ENCODE peak calls at places on chromosomes 3 and 15, in seven cellular contexts. Q is K562, A is HepG2, H is GM12878, R is HCT116, F is endothelial cell of umbilical vein, T is H1. V is an unnamed sample.

GRCh38 chr3:94082412-94082937 is 19.6 kb downstream of the NSUN3 start:
- DNase-seq in F (no peak), H (no peak), T (no peak), A (no peak), R (no peak), Q (no peak), V (no peak)

GRCh38 chr3:105253225-105253624 is 113.5 kb upstream of the ALCAM start:
- DNase-seq in Q (no peak), F (peak; percentile 92), R (no peak), H (no peak), A (no peak), T (no peak), V (no peak)

GRCh38 chr3:104909188-104909587 is 457.5 kb upstream of the ALCAM start:
- DNase-seq in Q (no peak), R (no peak), H (no peak), F (peak; percentile 85), A (no peak), T (no peak), V (no peak)

GRCh38 chr3:29245441-29245840 is 35.4 kb upstream of the RBMS3 start:
- DNase-seq in R (no peak), H (no peak), Q (no peak), T (no peak), F (no peak), A (no peak), V (no peak)

GRCh38 chr3:171044828-171045793 is 18.6 kb upstream of the SLC2A2 start:
- DNase-seq in R (no peak), Q (no peak), H (no peak), A (peak; percentile 100), T (no peak), F (no peak), V (no peak)

GRCh38 chr3:186060222-186060621 is 48.7 kb downstream of the ETV5 start:
- DNase-seq in F (no peak), T (no peak), R (no peak), H (peak; percentile 40), A (no peak), Q (no peak), V (no peak)

GRCh38 chr3:73472429-73472828 is 152.3 kb downstream of the PDZRN3 start:
- DNase-seq in A (no peak), Q (no peak), F (no peak), H (no peak), R (no peak), T (no peak), V (no peak)

GRCh38 chr3:141738636-141739363 is 702 bp downstream of the RNF7 start:
- DNase-seq in R (no peak), T (no peak), A (no peak), H (no peak), Q (peak; percentile 20), F (peak; percentile 62), V (no peak)

GRCh38 chr15:48086582-48086981 is 34.2 kb upstream of the SLC24A5 start:
- DNase-seq in A (no peak), T (no peak), Q (no peak), F (no peak), R (no peak), H (no peak), V (peak; percentile 16)

GRCh38 chr15:31352911-31353811 is 26.5 kb downstream of the KLF13 start:
- DNase-seq in T (no peak), F (peak; percentile 90), R (no peak), A (no peak), H (peak; percentile 83), Q (peak; percentile 50), V (no peak)

GRCh38 chr15:65245096-65245849 is 34.0 kb upstream of the CILP start:
- DNase-seq in A (peak; percentile 75), T (no peak), Q (no peak), F (no peak), H (no peak), R (no peak), V (no peak)
- H3K9ac ChIP-seq in A (peak overlapping the region; percentile 60), T (no peak overlapping the region), Q (peak overlapping the region; percentile 14), F (no peak overlapping the region), H (no peak overlapping the region), R (no peak overlapping the region), V (no peak overlapping the region)

GRCh38 chr3:117786339-117786738 is 1076.8 kb downstream of the TUSC7 start:
- DNase-seq in R (no peak), T (no peak), A (no peak), Q (no peak), H (no peak), F (no peak), V (no peak)
- TF ChIP-seq POLR2AphosphoS5 in R (no peak), T (no peak), A (no peak), Q (no peak), H (no peak), F (no peak), V (no peak)

GRCh38 chr3:128483657-128484403 is 9.2 kb downstream of the GATA2 start:
- DNase-seq in R (no peak), F (peak; percentile 61), A (no peak), Q (no peak), T (no peak), H (no peak), V (no peak)

GRCh38 chr3:128481438-128481942 is 11.5 kb downstream of the GATA2 start:
- DNase-seq in T (no peak), A (no peak), H (no peak), R (no peak), F (peak; percentile 53), Q (no peak), V (no peak)

GRCh38 chr3:128482175-128482856 is 10.7 kb downstream of the GATA2 start:
- DNase-seq in Q (no peak), A (no peak), R (no peak), T (no peak), H (no peak), F (peak; percentile 48), V (no peak)

GRCh38 chr3:128484404-128485282 is 8.4 kb downstream of the GATA2 start:
- DNase-seq in F (peak; percentile 63), T (no peak), Q (no peak), A (no peak), R (no peak), H (no peak), V (no peak)

DNA sequence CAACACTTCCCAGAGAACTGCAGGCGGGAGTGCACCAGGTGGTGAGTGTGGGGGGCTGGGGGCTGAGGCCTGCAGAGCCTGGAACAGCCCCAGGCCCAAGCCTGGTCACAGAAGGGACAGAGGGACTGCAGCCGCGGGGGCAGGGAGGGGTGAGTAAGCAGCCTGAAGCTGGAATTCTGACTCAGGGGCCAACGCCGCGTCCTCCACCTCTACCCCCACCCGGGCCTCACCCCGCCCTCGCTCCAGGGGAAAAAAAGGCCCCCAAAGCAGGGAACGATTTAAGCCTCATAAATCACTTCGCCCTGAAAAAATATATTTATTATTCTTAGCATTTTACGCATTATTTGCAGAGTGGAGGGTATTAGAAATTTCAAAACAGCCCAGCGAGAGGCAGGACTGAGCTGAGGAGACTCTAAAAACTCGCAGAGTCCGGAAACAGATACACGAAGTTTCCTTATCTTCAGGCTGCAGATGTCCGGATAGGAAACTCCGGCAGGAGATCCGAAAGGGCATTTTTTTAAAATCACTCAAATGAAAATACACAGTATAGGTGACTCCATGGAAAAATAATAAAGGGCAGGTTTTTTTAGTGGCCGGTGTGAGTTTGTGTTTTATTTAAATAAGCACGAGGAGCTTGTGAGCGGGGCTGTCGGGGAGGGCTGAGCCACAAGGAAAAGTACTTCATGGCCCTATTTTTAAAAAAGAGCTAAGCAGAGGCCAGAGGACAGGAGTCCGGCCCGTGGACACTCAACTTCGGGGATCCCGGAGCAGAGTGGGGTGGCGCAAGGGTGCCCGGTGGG is 9.9 kb downstream of the GATA2 start:
- DNase-seq in T (no peak), R (no peak), F (peak; percentile 99), Q (peak; percentile 53), H (no peak), A (no peak), V (no peak)
- TF ChIP-seq EZH2 in T (peak; percentile 19), R (no peak), F (no peak), Q (no peak), H (no peak), A (no peak), V (no peak)

GRCh38 chr3:12478326-12478725 is 6.0 kb upstream of the TSEN2 start:
- DNase-seq in A (no peak), R (no peak), F (no peak), H (no peak), T (no peak), Q (no peak), V (no peak)

GRCh38 chr3:12477256-12477655 is 7.0 kb upstream of the TSEN2 start:
- DNase-seq in A (no peak), T (no peak), F (no peak), Q (no peak), H (no peak), R (no peak), V (no peak)

GRCh38 chr3:12473503-12473902 is 10.8 kb upstream of the TSEN2 start:
- DNase-seq in Q (no peak), T (no peak), F (no peak), H (no peak), A (no peak), R (no peak), V (no peak)

GRCh38 chr3:12472796-12473195 is 11.5 kb upstream of the TSEN2 start:
- DNase-seq in H (no peak), F (no peak), Q (no peak), R (no peak), A (no peak), T (no peak), V (no peak)

DNA sequence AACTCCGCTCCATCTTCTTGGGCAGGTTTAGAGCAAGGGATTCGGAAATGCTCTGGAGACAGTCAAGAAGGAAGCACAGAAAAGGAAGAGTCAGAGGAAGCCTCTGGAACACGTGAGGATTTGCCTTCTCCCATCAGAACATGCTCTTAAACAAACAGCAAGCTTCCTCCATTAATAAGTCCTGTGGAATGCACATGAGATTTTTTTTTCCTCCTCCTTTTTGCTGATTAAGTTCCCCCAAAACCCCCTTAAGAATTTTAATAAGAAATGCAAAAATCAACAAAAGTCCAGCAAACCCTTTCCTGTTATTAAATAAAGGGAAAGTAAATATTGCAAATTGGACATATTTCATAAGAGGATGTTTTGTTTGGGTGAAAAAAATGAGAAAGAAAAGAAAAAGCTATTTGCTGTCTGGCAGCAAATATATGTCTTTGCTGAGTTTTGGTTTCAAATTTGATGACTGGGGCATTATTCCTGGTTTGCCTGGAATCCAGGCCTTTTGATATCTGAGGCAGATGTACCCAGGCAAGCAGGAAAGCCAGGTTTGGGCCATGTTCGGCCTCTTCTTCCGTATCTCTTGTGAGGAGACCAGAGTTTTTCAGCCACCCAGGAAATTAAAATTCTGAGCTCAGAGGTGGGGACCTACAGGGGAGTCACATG is 7.9 kb upstream of the TSEN2 start:
- DNase-seq in T (no peak), R (no peak), H (no peak), Q (no peak), F (peak; percentile 53), A (no peak), V (no peak)
- H3K9ac ChIP-seq in T (no peak overlapping the region), R (no peak overlapping the region), H (no peak overlapping the region), Q (no peak overlapping the region), F (no peak overlapping the region), A (no peak overlapping the region), V (no peak overlapping the region)

DNA sequence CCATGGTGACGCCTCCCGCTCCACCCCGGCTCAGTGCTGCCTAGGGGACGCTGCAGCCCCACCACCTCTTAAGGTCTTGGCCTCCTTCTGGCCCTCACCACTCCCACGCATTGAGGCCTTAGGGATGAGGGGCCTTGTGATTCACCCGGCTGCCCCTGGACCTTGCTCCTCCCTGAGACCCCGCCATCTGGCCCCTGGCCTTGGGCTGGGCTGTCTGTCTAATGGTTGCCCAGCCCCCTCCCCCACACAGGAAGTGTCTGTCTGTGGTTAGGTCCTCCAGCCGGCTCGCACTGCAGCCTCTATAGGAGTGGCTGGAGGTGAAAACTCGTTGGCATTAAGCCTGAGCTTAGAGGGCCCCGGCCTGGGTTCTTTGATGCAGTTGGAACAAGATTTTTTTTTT is 21.5 kb upstream of the MTHFS start:
- DNase-seq in T (peak; percentile 72), A (no peak), H (no peak), R (no peak), Q (no peak), F (no peak), V (no peak)
- TF ChIP-seq POLR2AphosphoS5 in T (peak; percentile 82), A (peak; percentile 19), H (no peak), R (no peak), Q (no peak), F (no peak), V (no peak)

V was measured in SK-N-MC.